ENCODE peak calls at places on chromosome 17, in four cellular contexts. G is neuronal stem cell, I is mesenchymal stem cell, Q is IMR-90. B is an unnamed sample.

GRCh38 chr17:74860999-74861553 is 1.4 kb upstream of the GRIN2C start:
- DNase-seq in G (no peak), I (no peak), Q (no peak), B (no peak)

GRCh38 chr17:76272541-76273434 is 7.6 kb downstream of the UBALD2 start:
- DNase-seq in G (no peak), I (peak; percentile 52), Q (no peak), B (no peak)

GRCh38 chr17:79749156-79749815 is 18.5 kb downstream of the ENPP7 start:
- DNase-seq in I (peak; percentile 67), Q (peak; percentile 73), G (no peak), B (no peak)

GRCh38 chr17:52885882-52886281 is 727.4 kb upstream of the CA10 start:
- DNase-seq in G (no peak), I (no peak), Q (no peak), B (peak; percentile 96)

GRCh38 chr17:57908278-57908677 is 46.9 kb downstream of the CUEDC1 start:
- DNase-seq in G (no peak), I (no peak), Q (no peak), B (no peak)

GRCh38 chr17:33220031-33220430 is 73.1 kb downstream of the ASIC2 start:
- DNase-seq in I (no peak), Q (no peak), G (no peak), B (no peak)

GRCh38 chr17:4899341-4900230 is at the start of gene C17orf107:
- DNase-seq in G (no peak), Q (peak; percentile 79), I (no peak), B (peak; percentile 38)

GRCh38 chr17:69949931-69950330 is 125.1 kb upstream of the KCNJ16 start:
- DNase-seq in I (no peak), Q (peak; percentile 7), G (no peak), B (no peak)

GRCh38 chr17:77783991-77784820 is 174.3 kb upstream of the TNRC6C start:
- DNase-seq in I (no peak), G (no peak), Q (no peak), B (no peak)

GRCh38 chr17:77779711-77780539 is 178.6 kb upstream of the TNRC6C start:
- DNase-seq in Q (no peak), G (no peak), I (no peak), B (peak; percentile 41)

GRCh38 chr17:77781536-77781935 is 177.0 kb upstream of the TNRC6C start:
- DNase-seq in G (no peak), I (no peak), Q (no peak), B (no peak)

GRCh38 chr17:77785526-77785925 is 173.0 kb upstream of the TNRC6C start:
- DNase-seq in G (no peak), Q (no peak), I (no peak), B (no peak)

DNA sequence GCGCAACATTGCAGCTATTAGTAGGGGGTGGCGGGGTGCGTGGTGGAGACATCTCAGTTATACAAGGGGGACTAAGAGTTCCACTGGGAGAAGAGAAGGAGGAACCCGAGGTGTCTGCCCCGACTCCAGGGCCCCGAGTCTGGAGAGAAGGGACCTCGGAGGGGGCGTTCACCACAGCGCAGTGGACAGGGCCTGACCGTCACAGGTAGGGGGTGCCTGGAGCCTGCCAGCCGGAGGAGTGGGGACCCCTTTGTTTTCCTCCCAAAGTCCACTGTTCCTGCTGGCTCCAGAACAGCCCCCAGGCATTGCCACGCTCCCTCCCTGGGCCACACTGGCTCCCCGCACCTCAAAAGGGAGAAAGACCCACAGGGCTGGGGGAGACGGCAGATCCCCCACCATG is 175.9 kb upstream of the TNRC6C start:
- DNase-seq in I (no peak), G (no peak), Q (no peak), B (no peak)
- H2BK15ac ChIP-seq in I (no peak overlapping the region), G (no peak overlapping the region), Q (no peak overlapping the region), B (no peak overlapping the region)

GRCh38 chr17:77959216-77959925 is 868 bp downstream of the TNRC6C start:
- DNase-seq in I (peak; percentile 20), Q (peak; percentile 19), G (no peak), B (peak; percentile 37)

GRCh38 chr17:77957869-77958715 is at the start of gene TNRC6C:
- DNase-seq in Q (peak; percentile 99), I (peak; percentile 99), G (peak; percentile 98), B (peak; percentile 99)

GRCh38 chr17:77961741-77962140 is 3.2 kb downstream of the TNRC6C start:
- DNase-seq in G (no peak), Q (peak; percentile 16), I (no peak), B (no peak)

GRCh38 chr17:77958716-77959215 is 263 bp downstream of the TNRC6C start:
- DNase-seq in G (no peak), I (no peak), Q (no peak), B (no peak)

DNA sequence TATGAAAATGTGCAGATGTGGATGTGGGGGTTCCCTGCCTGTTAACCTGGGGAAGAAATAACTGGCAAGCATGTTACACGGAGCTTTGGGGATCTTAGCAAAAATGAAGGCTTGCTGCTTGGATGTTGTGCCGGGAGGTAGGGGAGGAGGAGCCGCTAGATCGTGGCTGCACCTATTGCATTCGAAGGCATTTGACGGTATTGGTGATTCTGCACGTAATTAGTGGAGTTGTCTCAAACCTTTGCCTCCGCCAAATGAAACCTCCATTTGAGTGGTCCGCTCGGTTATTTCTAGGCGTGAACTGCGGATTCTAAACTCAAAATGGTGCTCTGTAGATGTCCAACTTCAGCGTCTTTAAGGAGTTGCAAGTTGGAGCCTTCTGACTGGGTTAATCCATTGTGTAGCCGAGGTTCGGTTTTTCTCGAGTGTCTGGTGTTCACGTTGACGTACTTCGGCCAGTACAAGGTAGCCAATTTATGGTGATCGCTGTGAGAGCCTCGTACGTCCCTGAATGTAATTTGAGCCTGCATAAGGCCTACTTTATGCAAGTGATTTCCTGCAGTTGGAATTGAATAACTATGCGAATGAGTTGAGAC is 1.5 kb downstream of the TNRC6C start:
- DNase-seq in Q (peak; percentile 60), G (peak; percentile 29), I (peak; percentile 29), B (peak; percentile 51)
- H2BK120ac ChIP-seq in Q (no peak overlapping the region), G (no peak overlapping the region), I (no peak overlapping the region), B (no peak overlapping the region)

GRCh38 chr17:29583324-29584248 is 5.9 kb downstream of the GIT1 start:
- DNase-seq in Q (no peak), I (no peak), G (no peak), B (no peak)
- H2BK15ac ChIP-seq in Q (no peak overlapping the region), I (no peak overlapping the region), G (no peak overlapping the region), B (no peak overlapping the region)

GRCh38 chr17:73069846-73070245 is 22.6 kb downstream of the SLC39A11 start:
- DNase-seq in G (no peak), I (no peak), Q (no peak), B (no peak)

GRCh38 chr17:73068322-73069153 is 23.9 kb downstream of the SLC39A11 start:
- DNase-seq in I (peak; percentile 92), Q (peak; percentile 92), G (no peak), B (peak; percentile 88)

GRCh38 chr17:73072254-73072962 is 20.1 kb downstream of the SLC39A11 start:
- DNase-seq in Q (no peak), G (no peak), I (no peak), B (no peak)

GRCh38 chr17:73069164-73069774 is 23.2 kb downstream of the SLC39A11 start:
- DNase-seq in Q (no peak), I (peak; percentile 12), G (no peak), B (peak; percentile 18)

DNA sequence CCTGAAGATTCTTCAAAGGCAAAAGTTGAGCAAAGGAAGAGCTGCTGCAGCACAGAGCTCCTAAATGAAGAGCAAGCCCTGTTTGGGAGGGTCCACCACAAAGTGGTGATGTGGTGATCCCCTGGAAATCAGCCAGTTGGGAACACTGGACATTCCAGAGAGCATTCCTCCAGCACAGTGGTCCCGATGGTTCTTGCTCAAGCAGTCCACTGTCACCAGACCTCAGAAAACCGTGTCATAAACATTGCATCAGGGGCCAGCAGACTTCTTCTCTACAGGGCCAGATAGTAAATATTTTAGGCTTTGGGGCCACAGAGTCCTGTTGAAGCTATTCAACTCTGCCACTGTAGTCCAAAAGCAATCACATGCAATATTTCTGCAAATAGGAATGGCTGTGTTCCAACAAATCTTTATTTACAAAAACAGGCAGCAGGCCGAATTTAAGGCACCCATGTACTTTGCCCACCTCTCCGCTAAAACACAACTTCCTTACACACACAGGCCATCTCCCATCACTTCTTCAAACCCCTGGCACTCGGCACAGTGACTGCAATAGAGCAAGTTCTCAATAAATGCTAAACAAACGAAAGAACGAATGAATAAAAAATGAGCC is 21.0 kb downstream of the SLC39A11 start:
- DNase-seq in Q (peak; percentile 29), G (no peak), I (peak; percentile 68), B (no peak)
- H2BK120ac ChIP-seq in Q (peak overlapping the region; percentile 7), G (no peak overlapping the region), I (no peak overlapping the region), B (no peak overlapping the region)

B was measured in mesendoderm.